ENCODE peak calls at places on chromosomes 7 and 10, in five cellular contexts. M is K562, F is A549, Y is HepG2, G is GM12878. D is an unnamed sample.

GRCh38 chr7:88758355-88759215 is 915 bp upstream of the ZNF804B start:
- DNase-seq in M (peak; percentile 16), F (no peak), Y (no peak), G (no peak), D (no peak)

GRCh38 chr7:111895049-111895448 is 311.1 kb downstream of the DOCK4 start:
- DNase-seq in M (no peak), F (no peak), Y (no peak), G (no peak), D (no peak)

GRCh38 chr7:143003393-143004051 is 23.4 kb downstream of the OR9A2 start:
- DNase-seq in M (peak; percentile 78), F (peak; percentile 37), Y (peak; percentile 1), G (peak; percentile 9), D (peak; percentile 73)

GRCh38 chr10:114584419-114584818 is 73.7 kb downstream of the ABLIM1 start:
- DNase-seq in M (no peak), F (no peak), Y (no peak), G (no peak), D (no peak)

GRCh38 chr10:12975266-12975665 is 26.2 kb downstream of the CCDC3 start:
- DNase-seq in M (peak; percentile 14), F (peak; percentile 16), Y (no peak), G (no peak), D (peak; percentile 43)

GRCh38 chr10:37947526-37947925 is 28.9 kb downstream of the ZNF25 start:
- DNase-seq in M (no peak), F (no peak), Y (no peak), G (no peak), D (no peak)

GRCh38 chr10:31268616-31269303 is 50.3 kb upstream of the ZEB1 start:
- DNase-seq in M (no peak), F (no peak), Y (no peak), G (no peak), D (no peak)

GRCh38 chr10:90871761-90872647 is at the start of gene RPP30:
- DNase-seq in M (peak; percentile 85), F (peak; percentile 89), Y (peak; percentile 75), G (peak; percentile 46), D (peak; percentile 87)

GRCh38 chr10:119761106-119761505 is 35.3 kb downstream of the INPP5F start:
- DNase-seq in M (no peak), F (no peak), Y (no peak), G (no peak), D (no peak)

GRCh38 chr10:58052772-58053171 is 214.9 kb downstream of the IPMK start:
- DNase-seq in M (no peak), F (no peak), Y (no peak), G (no peak), D (no peak)

GRCh38 chr10:3807221-3807927 is 22.4 kb upstream of the KLF6 start:
- DNase-seq in M (no peak), F (no peak), Y (no peak), G (no peak), D (peak; percentile 30)

GRCh38 chr10:13740416-13740815 is 153.7 kb downstream of the PRPF18 start:
- DNase-seq in M (no peak), F (no peak), Y (no peak), G (no peak), D (no peak)

GRCh38 chr7:10299384-10299783 is 674.3 kb upstream of the PHF14 start:
- DNase-seq in M (no peak), F (no peak), Y (no peak), G (no peak), D (no peak)

GRCh38 chr7:3301831-3302618 is 973 bp downstream of the SDK1 start:
- DNase-seq in M (no peak), F (peak; percentile 35), Y (peak; percentile 18), G (no peak), D (no peak)

GRCh38 chr10:101140950-101141621 is 10.0 kb downstream of the TLX1 start:
- DNase-seq in M (no peak), F (no peak), Y (no peak), G (no peak), D (no peak)

GRCh38 chr10:11823989-11824346 is 812 bp downstream of the PROSER2 start:
- DNase-seq in M (no peak), F (no peak), Y (no peak), G (no peak), D (no peak)

GRCh38 chr7:55033241-55033846 is 14.5 kb downstream of the EGFR start:
- DNase-seq in M (no peak), F (no peak), Y (no peak), G (no peak), D (peak; percentile 14)

GRCh38 chr7:21108182-21108581 is 319.7 kb upstream of the SP4 start:
- DNase-seq in M (no peak), F (no peak), Y (no peak), G (no peak), D (no peak)

GRCh38 chr10:88922041-88922440 is 30.5 kb downstream of the ACTA2 start:
- DNase-seq in M (no peak), F (no peak), Y (no peak), G (no peak), D (no peak)

GRCh38 chr7:98418636-98419315 is 17.9 kb upstream of the BAIAP2L1 start:
- DNase-seq in M (peak; percentile 82), F (peak; percentile 100), Y (peak; percentile 100), G (no peak), D (peak; percentile 78)

GRCh38 chr10:95363303-95363912 is 72.6 kb upstream of the PDLIM1 start:
- DNase-seq in M (peak; percentile 61), F (peak; percentile 76), Y (peak; percentile 71), G (peak; percentile 50), D (peak; percentile 69)

GRCh38 chr7:44595934-44596635 is 10.3 kb upstream of the OGDH start:
- DNase-seq in M (no peak), F (no peak), Y (no peak), G (no peak), D (no peak)

GRCh38 chr10:42755028-42755451 is 27.6 kb upstream of the BMS1 start:
- DNase-seq in M (no peak), F (no peak), Y (no peak), G (no peak), D (no peak)

GRCh38 chr10:79038841-79039201 is 29.9 kb upstream of the ZMIZ1 start:
- DNase-seq in M (peak; percentile 87), F (no peak), Y (no peak), G (no peak), D (no peak)

GRCh38 chr7:22420973-22421635 is 64.2 kb upstream of the RAPGEF5 start:
- DNase-seq in M (no peak), F (no peak), Y (no peak), G (no peak), D (no peak)

GRCh38 chr7:22589641-22590141 is 89.7 kb upstream of the STEAP1B start:
- DNase-seq in M (no peak), F (no peak), Y (no peak), G (no peak), D (no peak)

GRCh38 chr7:124996778-124997177 is 67.2 kb upstream of the POT1 start:
- DNase-seq in M (no peak), F (no peak), Y (peak; percentile 9), G (no peak), D (peak; percentile 36)

GRCh38 chr10:48976208-48976607 is 36.6 kb upstream of the LRRC18 start:
- DNase-seq in M (peak; percentile 32), F (peak; percentile 12), Y (peak; percentile 6), G (no peak), D (peak; percentile 16)

GRCh38 chr7:3695602-3696001 is 394.6 kb downstream of the SDK1 start:
- DNase-seq in M (no peak), F (no peak), Y (no peak), G (no peak), D (no peak)

GRCh38 chr7:32891800-32892520 is 400 bp upstream of the KBTBD2 start:
- DNase-seq in M (peak; percentile 90), F (peak; percentile 85), Y (peak; percentile 97), G (peak; percentile 84), D (peak; percentile 100)

GRCh38 chr7:101186839-101187448 is 6.9 kb upstream of the NAT16 start:
- DNase-seq in M (no peak), F (no peak), Y (no peak), G (no peak), D (peak; percentile 59)

DNA sequence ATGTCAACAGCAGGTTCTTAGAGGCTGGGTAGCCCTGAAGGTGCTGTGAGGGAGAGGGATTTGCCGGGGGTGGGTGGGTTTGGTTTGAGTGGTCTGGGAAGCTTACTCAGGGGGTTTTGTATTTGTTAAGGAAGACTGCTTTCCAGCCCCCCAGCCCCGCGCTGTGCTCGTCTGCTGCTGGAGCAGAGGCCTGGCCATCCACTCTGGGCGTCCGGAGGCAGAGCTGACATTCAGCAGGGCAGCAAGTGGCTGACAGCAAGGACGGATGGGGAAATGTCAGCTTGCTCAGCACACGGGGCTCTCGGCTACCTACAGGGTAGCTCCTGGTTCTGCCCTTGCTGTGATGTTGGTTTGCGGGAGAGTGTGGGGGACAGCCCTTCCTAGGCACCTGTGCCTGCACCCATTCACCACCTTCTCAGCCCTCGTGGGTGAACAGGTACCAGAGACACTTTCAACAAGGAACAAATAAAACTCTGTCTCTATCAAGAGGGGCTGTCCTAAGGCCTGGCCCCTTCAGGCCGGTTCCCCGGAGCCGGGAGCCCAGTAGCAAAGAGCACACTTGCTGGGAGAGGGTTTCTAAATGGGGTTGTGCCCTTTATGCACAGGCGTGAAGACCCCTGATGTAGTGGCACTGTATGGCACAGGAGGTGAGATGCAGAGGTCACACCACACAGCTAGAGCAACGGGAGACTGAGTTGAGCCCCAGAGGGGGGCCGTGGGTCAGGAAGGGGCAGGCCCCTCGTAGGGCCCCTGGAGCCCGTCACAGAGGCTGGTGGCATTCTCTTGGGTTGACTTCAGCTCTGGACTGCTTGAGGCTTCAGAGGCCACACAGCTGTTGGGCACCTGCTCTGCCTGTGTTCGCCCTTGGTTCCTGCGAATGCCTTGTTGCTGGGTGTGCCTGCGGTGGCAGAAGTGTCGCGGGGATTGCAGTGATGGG is 72.2 kb upstream of the SHH start:
- DNase-seq in M (no peak), F (no peak), Y (no peak), G (no peak), D (no peak)
- TF ChIP-seq MYC in M (no peak), F (no peak), Y (no peak), G (no peak), D (no peak)

GRCh38 chr7:151585744-151586424 is 66.2 kb upstream of the RHEB start:
- DNase-seq in M (no peak), F (no peak), Y (no peak), G (no peak), D (no peak)
- TF ChIP-seq MYC in M (no peak), F (no peak), Y (no peak), G (no peak), D (no peak)

DNA sequence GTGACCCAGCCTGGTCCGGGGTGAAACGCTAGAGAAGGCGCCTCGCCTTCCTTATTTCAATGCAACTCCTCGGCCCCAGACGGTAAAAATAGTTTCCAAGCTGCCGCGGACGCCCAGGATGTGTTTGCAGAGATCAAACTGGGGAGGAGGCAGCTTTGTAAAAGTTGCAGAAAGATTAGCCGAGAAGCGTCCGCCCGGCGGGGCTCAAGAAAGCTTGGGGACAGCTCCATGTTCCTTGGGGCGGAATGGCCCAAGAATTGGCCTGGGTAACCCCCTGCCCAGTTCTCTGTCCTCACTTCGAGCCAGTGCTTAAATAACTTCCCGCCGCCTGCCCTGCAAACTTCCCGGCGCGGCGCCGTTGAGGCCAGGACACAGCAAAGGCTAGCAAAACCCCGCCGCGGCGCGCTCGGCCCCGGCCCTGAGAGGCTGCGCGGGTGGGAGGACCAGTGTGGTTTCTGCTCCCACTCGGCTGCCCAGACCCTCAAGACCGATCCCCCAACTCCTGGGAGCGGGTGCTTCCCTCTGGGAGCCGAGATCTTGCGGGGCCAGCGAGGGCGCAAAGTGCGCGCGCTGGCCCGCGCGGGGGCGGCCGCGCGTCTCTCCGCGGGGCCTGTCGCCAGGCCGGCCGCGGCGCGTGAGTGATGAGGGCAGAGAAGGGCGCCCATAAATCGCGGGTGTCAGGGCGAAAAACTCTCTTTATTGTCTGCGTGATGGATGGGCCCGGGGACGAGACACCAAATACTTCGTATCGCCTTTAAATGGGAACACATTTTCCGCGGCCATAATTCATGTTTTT is 6.3 kb upstream of the ZNF503 start:
- DNase-seq in M (peak; percentile 57), F (no peak), Y (no peak), G (no peak), D (peak; percentile 63)
- TF ChIP-seq MYC in M (peak; percentile 18), F (no peak), Y (no peak), G (no peak), D (no peak)

GRCh38 chr7:24704311-24704710 is 53.0 kb downstream of the GSDME start:
- DNase-seq in M (no peak), F (no peak), Y (no peak), G (no peak), D (no peak)
- TF ChIP-seq MYC in M (no peak), F (no peak), Y (no peak), G (no peak), D (no peak)

D was measured in NB4.